ENCODE peak calls at places on chromosomes 1 and 21, in four cellular contexts. Y is tibial artery; D is CD4-positive, alpha-beta memory T cell; G is cardiac muscle cell. J is an unnamed sample. For H3K36me3, the result is how much of the 10 kb centered on the place peaks cover.

GRCh38 chr1:1421147-1421906 is at the start of gene ANKRD65:
- DNase-seq in Y (no peak), G (no peak), D (no peak), J (peak)

GRCh38 chr1:234230414-234230862 is 142.8 kb upstream of the COA6 start:
- DNase-seq in D (no peak), Y (no peak), G (no peak), J (no peak)

GRCh38 chr1:156260896-156261295 is 13.0 kb upstream of the PAQR6 start:
- DNase-seq in Y (no peak), G (no peak), D (no peak), J (no peak)

GRCh38 chr1:7278045-7278444 is 492.8 kb downstream of the CAMTA1 start:
- DNase-seq in D (no peak), G (no peak), Y (no peak), J (no peak)

GRCh38 chr1:36522461-36523229 is 39.9 kb upstream of the CSF3R start:
- DNase-seq in D (no peak), Y (no peak), G (no peak), J (no peak)

GRCh38 chr1:246971322-246971721 is 36.5 kb downstream of the ZNF695 start:
- DNase-seq in D (peak), Y (peak), G (peak), J (no peak)

GRCh38 chr1:201582261-201582951 is 43.5 kb downstream of the NAV1 start:
- DNase-seq in G (peak), D (no peak), Y (peak), J (no peak)

GRCh38 chr1:205067031-205067430 is 17.2 kb downstream of the TMEM81 start:
- DNase-seq in Y (peak), G (no peak), D (no peak), J (no peak)

GRCh38 chr1:53089478-53090226 is 27.6 kb downstream of the PODN start:
- DNase-seq in G (no peak), Y (no peak), D (no peak), J (no peak)

GRCh38 chr1:42369471-42369870 is 11.1 kb upstream of the RIMKLA start:
- DNase-seq in D (no peak), G (no peak), Y (no peak), J (no peak)

GRCh38 chr21:44923481-44924084 is 2.9 kb upstream of the ITGB2 start:
- DNase-seq in D (no peak), G (no peak), Y (no peak), J (no peak)
- H3K36me3 ChIP-seq in D (under half), G (under half), Y (under half), J (under half)

DNA sequence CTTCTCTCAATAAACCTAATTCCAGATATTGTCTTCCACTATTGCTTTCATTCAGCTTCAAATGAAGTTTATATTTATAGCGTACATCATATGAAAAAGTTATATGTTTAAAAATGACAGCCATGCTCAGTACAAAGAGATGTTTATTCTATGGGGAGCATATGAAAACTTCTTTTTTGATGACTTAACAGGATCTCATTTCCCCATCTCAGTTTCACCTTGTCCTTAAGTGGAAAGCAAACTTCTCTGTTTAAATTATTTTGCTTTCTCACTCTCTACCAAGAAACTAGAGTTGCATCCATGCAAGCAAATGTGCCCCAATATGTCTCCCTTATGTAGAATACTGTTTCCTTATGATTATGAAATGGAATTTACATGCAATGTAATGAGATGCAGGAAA is 799.5 kb upstream of the RGS18 start:
- DNase-seq in D (no peak), G (no peak), Y (no peak), J (no peak)
- H3K36me3 ChIP-seq in D (under half), G (under half), Y (under half), J (under half)

GRCh38 chr1:150576367-150576711 is 3.1 kb downstream of the MCL1 start:
- DNase-seq in D (no peak), Y (no peak), G (no peak), J (no peak)
- H3K36me3 ChIP-seq in D (half or more), Y (half or more), G (under half), J (under half)

DNA sequence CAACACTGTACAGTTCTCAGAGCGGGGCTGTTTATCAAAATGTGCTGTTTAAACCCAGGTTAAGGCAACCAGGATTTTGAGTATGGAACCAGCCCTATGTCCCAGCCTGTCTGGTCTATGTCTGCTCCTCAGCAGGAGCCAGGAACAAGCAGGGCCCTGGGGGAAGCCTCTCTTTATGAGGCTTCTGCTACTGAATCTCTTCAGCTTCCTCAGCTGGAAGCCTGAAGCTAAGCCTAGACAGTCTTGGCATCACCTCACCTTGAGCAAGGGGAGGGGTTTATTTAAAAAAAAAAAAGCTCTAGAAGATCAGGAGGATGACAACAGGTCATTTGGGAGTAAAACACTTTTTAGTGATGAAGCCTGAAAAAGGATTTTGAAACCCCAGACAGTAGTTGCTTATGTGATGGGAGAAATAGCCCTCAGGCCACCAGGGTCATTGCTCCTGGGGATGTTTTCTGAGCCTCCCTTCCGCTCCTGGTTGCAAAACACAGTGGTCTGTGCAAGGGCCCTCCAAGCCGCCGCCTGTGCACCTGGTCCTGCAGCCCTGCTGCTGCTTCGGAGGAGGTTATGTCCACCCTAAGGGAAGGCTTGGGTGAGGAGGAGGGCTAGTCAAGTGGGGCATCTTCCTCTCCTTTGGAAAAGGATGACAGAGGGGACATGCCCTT is 21.8 kb upstream of the GRHL3 start:
- DNase-seq in G (no peak), Y (no peak), D (no peak), J (no peak)
- H3K36me3 ChIP-seq in G (under half), Y (under half), D (under half), J (under half)

GRCh38 chr1:119929643-119930310 is 33.5 kb upstream of the ADAM30 start:
- DNase-seq in D (no peak), G (no peak), Y (no peak), J (no peak)
- H3K36me3 ChIP-seq in D (half or more), G (under half), Y (half or more), J (under half)

GRCh38 chr1:31356427-31356826 is 16.4 kb downstream of the FABP3 start:
- DNase-seq in G (no peak), D (no peak), Y (no peak), J (no peak)
- H3K36me3 ChIP-seq in G (under half), D (under half), Y (under half), J (under half)

GRCh38 chr1:54339126-54339525 is 67.1 kb downstream of the SSBP3 start:
- DNase-seq in Y (no peak), G (no peak), D (no peak), J (no peak)
- H3K36me3 ChIP-seq in Y (under half), G (under half), D (under half), J (under half)

GRCh38 chr1:214380418-214380817 is 99.5 kb downstream of the SMYD2 start:
- DNase-seq in D (no peak), Y (no peak), G (no peak), J (no peak)
- H3K36me3 ChIP-seq in D (under half), Y (under half), G (under half), J (under half)

J was measured in upper lobe of left lung.